ENCODE peak calls at places on chromosomes 2 and 18, in four cellular contexts. Q is NB4, V is A549, A is spleen. E is an unnamed sample.

GRCh38 chr2:217954469-217954868 is 48.3 kb downstream of the TNS1 start:
- DNase-seq in A (peak), Q (no peak), V (no peak), E (no peak)

GRCh38 chr18:20971886-20972267 is 139.7 kb downstream of the ROCK1 start:
- DNase-seq in V (peak), Q (peak), A (no peak), E (peak)

GRCh38 chr2:74862268-74862964 is 28.5 kb downstream of the HK2 start:
- DNase-seq in V (no peak), A (peak), Q (no peak), E (no peak)

GRCh38 chr2:51053213-51053612 is 21.3 kb upstream of the NRXN1 start:
- DNase-seq in A (no peak), V (no peak), Q (no peak), E (no peak)

GRCh38 chr2:72173640-72174321 is 26.1 kb upstream of the CYP26B1 start:
- DNase-seq in A (no peak), Q (no peak), V (no peak), E (no peak)

GRCh38 chr18:35682282-35682867 is 100.8 kb downstream of the GALNT1 start:
- DNase-seq in V (no peak), A (no peak), Q (no peak), E (no peak)

GRCh38 chr2:195871326-195871725 is 197.3 kb downstream of the DNAH7 start:
- DNase-seq in Q (no peak), A (no peak), V (no peak), E (no peak)

GRCh38 chr2:223054193-223054781 is 2.3 kb downstream of the KCNE4 start:
- DNase-seq in A (no peak), Q (no peak), V (no peak), E (no peak)

GRCh38 chr2:168475636-168476035 is 19.6 kb downstream of the CERS6 start:
- DNase-seq in A (no peak), V (no peak), Q (no peak), E (no peak)

GRCh38 chr2:18473241-18473841 is 87.1 kb downstream of the RDH14 start:
- DNase-seq in Q (no peak), A (no peak), V (no peak), E (peak)

GRCh38 chr2:100321881-100322820 is at the start of gene LONRF2:
- DNase-seq in V (peak), Q (no peak), A (peak), E (peak)

GRCh38 chr2:241049739-241050623 is 51.6 kb downstream of the SNED1 start:
- DNase-seq in V (no peak), Q (no peak), A (peak), E (no peak)

GRCh38 chr2:72815655-72816268 is 10.1 kb downstream of the EXOC6B start:
- DNase-seq in V (no peak), A (no peak), Q (peak), E (no peak)

GRCh38 chr18:80034852-80035406 is 695 bp downstream of the RBFA start:
- DNase-seq in A (no peak), V (no peak), Q (peak), E (no peak)

GRCh38 chr18:48197819-48198218 is 211.4 kb downstream of the ZBTB7C start:
- DNase-seq in V (no peak), A (no peak), Q (no peak), E (no peak)

GRCh38 chr18:75071484-75071785 is 137.5 kb downstream of the PTGR3 start:
- DNase-seq in V (no peak), A (peak), Q (no peak), E (no peak)

GRCh38 chr18:62543021-62543420 is 20.2 kb downstream of the ZCCHC2 start:
- DNase-seq in V (no peak), Q (no peak), A (no peak), E (no peak)

GRCh38 chr2:16114836-16115235 is 174.5 kb downstream of the MYCN start:
- DNase-seq in Q (no peak), A (no peak), V (no peak), E (no peak)

GRCh38 chr2:69581774-69582581 is 61.6 kb downstream of the AAK1 start:
- DNase-seq in Q (peak), V (no peak), A (no peak), E (no peak)

GRCh38 chr2:173568054-173568453 is 213.4 kb downstream of the CDCA7 start:
- DNase-seq in Q (peak), V (no peak), A (no peak), E (no peak)

GRCh38 chr2:71889991-71890684 is 257.5 kb downstream of the CYP26B1 start:
- DNase-seq in A (no peak), Q (peak), V (no peak), E (no peak)

GRCh38 chr2:24919100-24919976 is 699 bp downstream of the ADCY3 start:
- DNase-seq in Q (peak), V (peak), A (peak), E (peak)

GRCh38 chr2:151156431-151156830 is 105.2 kb downstream of the RBM43 start:
- DNase-seq in A (no peak), V (no peak), Q (no peak), E (no peak)

GRCh38 chr18:41266616-41267015 is 688.4 kb upstream of the PIK3C3 start:
- DNase-seq in Q (no peak), V (no peak), A (no peak), E (no peak)

GRCh38 chr2:1480671-1481076 is 67.4 kb downstream of the TPO start:
- DNase-seq in Q (no peak), A (peak), V (no peak), E (no peak)

GRCh38 chr2:46978696-46979095 is 63.1 kb upstream of the MCFD2 start:
- DNase-seq in Q (peak), A (no peak), V (no peak), E (no peak)

GRCh38 chr2:241421330-241421729 is 65.2 kb downstream of the FARP2 start:
- DNase-seq in V (no peak), A (no peak), Q (no peak), E (no peak)

GRCh38 chr2:203740741-203741363 is 34.4 kb downstream of the CD28 start:
- DNase-seq in Q (peak), A (no peak), V (no peak), E (no peak)

DNA sequence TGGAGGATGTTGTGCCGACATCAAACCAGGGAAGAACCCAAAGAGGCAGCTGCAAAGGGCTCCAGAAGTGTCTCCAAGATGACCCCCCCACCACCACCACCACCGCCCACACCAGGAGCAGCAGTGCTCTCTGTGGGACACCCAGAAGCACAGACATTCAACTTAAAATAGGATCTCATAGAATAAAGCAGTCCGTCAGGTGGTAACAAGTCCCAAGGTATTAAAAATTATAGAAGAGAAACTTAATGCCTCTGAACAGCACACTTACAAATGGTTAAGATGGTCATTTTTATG is 155.5 kb upstream of the ID2 start:
- DNase-seq in Q (no peak), V (no peak), A (no peak), E (no peak)
- TF ChIP-seq POLR2A in Q (no peak), V (no peak), A (no peak), E (no peak)

GRCh38 chr2:215940645-215941184 is 72.6 kb downstream of the MREG start:
- DNase-seq in Q (no peak), V (no peak), A (no peak), E (no peak)
- TF ChIP-seq POLR2A in Q (no peak), V (no peak), A (no peak), E (no peak)

GRCh38 chr18:11983592-11983991 is 2.3 kb downstream of the IMPA2 start:
- DNase-seq in V (no peak), A (no peak), Q (no peak), E (no peak)
- TF ChIP-seq POLR2A in V (no peak), A (no peak), Q (no peak), E (no peak)

DNA sequence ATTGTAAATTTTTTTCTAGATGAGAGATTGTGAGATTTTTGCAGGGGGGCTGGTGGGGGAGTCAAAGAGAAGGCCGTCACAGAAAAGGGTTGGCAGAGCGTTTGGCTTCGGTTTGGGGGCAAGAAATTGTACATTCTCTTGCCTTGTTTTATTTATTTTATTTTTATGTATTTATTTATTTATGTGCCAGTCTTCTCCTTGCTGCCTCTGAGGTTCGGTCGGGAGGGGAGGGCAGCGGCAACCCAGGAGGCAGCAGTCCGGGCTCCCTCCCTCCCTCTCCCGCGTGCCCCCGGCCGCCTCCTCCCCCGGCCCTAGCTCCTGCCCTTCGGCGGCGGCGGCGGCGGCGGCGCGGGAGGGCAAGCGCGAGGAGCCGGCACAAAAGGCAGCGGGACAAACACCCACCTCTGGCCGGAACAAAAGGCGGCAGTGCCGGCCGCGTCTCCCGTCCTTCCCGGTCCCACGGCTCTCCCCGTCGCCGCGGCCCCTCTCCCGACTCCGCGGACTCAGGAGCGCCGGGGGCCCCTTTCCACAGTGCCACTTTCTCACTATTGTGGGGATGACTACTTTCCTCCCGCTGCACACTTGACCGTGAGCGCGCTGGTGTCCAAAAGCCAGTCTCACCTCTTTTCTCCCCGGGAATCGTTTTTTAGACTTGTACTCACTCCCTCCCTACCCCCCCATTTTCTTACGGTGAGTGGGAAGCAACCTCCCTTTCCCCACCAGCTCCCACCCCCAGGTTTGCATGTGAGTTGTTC is 1.2 kb downstream of the BCL11A start:
- DNase-seq in A (peak), Q (peak), V (no peak), E (no peak)
- TF ChIP-seq POLR2A in A (no peak), Q (no peak), V (no peak), E (no peak)

GRCh38 chr2:110114801-110115200 is 821 bp downstream of the MALL start:
- DNase-seq in A (no peak), Q (no peak), V (peak), E (no peak)

GRCh38 chr2:110115291-110116032 is at the start of gene MALL:
- DNase-seq in V (peak), Q (no peak), A (no peak), E (peak)

GRCh38 chr2:110116033-110116710 is 550 bp upstream of the MALL start:
- DNase-seq in Q (no peak), A (no peak), V (peak), E (peak)

GRCh38 chr2:110114007-110114591 is 1.5 kb downstream of the MALL start:
- DNase-seq in Q (peak), A (no peak), V (peak), E (peak)
- TF ChIP-seq POLR2A in Q (no peak), A (no peak), V (peak), E (peak)

GRCh38 chr2:201674794-201675193 is 23.6 kb downstream of the MPP4 start:
- DNase-seq in A (no peak), Q (no peak), V (no peak), E (no peak)
- TF ChIP-seq POLR2A in A (no peak), Q (no peak), V (no peak), E (no peak)

GRCh38 chr2:160298960-160299359 is 98.9 kb upstream of the ITGB6 start:
- DNase-seq in A (no peak), Q (no peak), V (no peak), E (no peak)

GRCh38 chr2:160301420-160301819 is 101.3 kb upstream of the ITGB6 start:
- DNase-seq in V (no peak), A (no peak), Q (no peak), E (no peak)

GRCh38 chr2:160300203-160300602 is 100.1 kb upstream of the ITGB6 start:
- DNase-seq in Q (no peak), A (no peak), V (no peak), E (no peak)

GRCh38 chr2:160303076-160303475 is 103.0 kb upstream of the ITGB6 start:
- DNase-seq in Q (no peak), V (no peak), A (no peak), E (no peak)

GRCh38 chr2:160299540-160299939 is 99.5 kb upstream of the ITGB6 start:
- DNase-seq in Q (peak), A (no peak), V (no peak), E (no peak)
- TF ChIP-seq POLR2A in Q (no peak), A (no peak), V (no peak), E (no peak)

GRCh38 chr2:229922449-229923386 is at the start of gene FBXO36:
- DNase-seq in A (peak), V (peak), Q (peak), E (peak)

GRCh38 chr2:229920011-229920781 is 1.6 kb downstream of the TRIP12 start:
- DNase-seq in Q (peak), V (no peak), A (peak), E (no peak)

GRCh38 chr2:229921101-229921891 is 513 bp downstream of the TRIP12 start:
- DNase-seq in Q (peak), V (peak), A (peak), E (peak)

GRCh38 chr2:229917793-229918192 is 4.0 kb downstream of the TRIP12 start:
- DNase-seq in V (no peak), A (no peak), Q (no peak), E (no peak)

GRCh38 chr2:229921892-229922448 is at the start of gene TRIP12:
- DNase-seq in Q (peak), V (peak), A (peak), E (peak)
- TF ChIP-seq POLR2A in Q (no peak), V (peak), A (no peak), E (peak)

GRCh38 chr2:54330226-54331094 is 74.4 kb upstream of the TSPYL6 start:
- DNase-seq in V (peak), Q (peak), A (peak), E (peak)
- TF ChIP-seq POLR2A in V (peak), Q (peak), A (peak), E (peak)

DNA sequence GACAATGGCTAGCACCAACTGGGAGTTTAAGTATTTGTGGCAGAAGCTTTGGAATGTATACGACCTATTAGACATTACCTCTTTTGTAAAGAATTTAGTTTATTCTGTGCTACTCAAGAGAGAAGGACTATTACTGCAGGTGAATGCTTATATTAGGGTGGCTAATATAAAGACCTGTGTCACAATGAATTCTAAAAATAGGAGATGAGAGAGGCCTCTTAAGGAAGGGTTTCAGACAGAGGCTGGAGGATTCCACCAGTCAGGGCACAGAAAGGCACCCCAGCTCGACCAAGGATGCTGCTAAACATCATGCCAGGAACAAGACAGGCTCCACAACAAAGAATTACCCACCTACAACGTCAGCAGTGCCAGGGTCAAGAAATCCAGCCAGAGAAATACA is 60.7 kb downstream of the CABYR start:
- DNase-seq in Q (no peak), A (no peak), V (no peak), E (no peak)
- TF ChIP-seq POLR2A in Q (no peak), A (no peak), V (no peak), E (no peak)